ENCODE peak calls at places on chromosomes 13 and 19, in six cellular contexts. A is CD4-positive, CD25-positive, alpha-beta regulatory T cell; Y is right lobe of liver; O is MV-4-11; B is posterior vena cava; G is tibial artery. J is an unnamed sample.

GRCh38 chr13:22121340-22121739 is 450.5 kb downstream of the FGF9 start:
- DNase-seq in Y (no peak), G (no peak), B (no peak), A (no peak), O (peak), J (no peak)

GRCh38 chr19:14979498-14980255 is at the start of gene SLC1A6:
- DNase-seq in A (no peak), O (no peak), Y (no peak), G (no peak), B (no peak), J (no peak)

GRCh38 chr13:20457670-20458069 is 68.0 kb downstream of the CRYL1 start:
- DNase-seq in O (no peak), B (no peak), G (no peak), A (no peak), Y (no peak), J (no peak)

GRCh38 chr19:29807178-29807577 is 4.6 kb upstream of the CCNE1 start:
- DNase-seq in Y (no peak), A (no peak), B (no peak), O (no peak), G (no peak), J (no peak)

GRCh38 chr13:43036386-43037220 is 13.2 kb downstream of the DNAJC15 start:
- DNase-seq in A (no peak), B (no peak), G (no peak), Y (no peak), O (no peak), J (no peak)

GRCh38 chr19:48111280-48111679 is 663 bp upstream of the PLA2G4C start:
- DNase-seq in B (no peak), O (no peak), Y (no peak), A (no peak), G (no peak), J (no peak)

GRCh38 chr13:110902370-110902769 is 12.5 kb downstream of the ANKRD10 start:
- DNase-seq in B (no peak), A (no peak), Y (no peak), O (no peak), G (no peak), J (no peak)

GRCh38 chr19:34579281-34580054 is 97.5 kb downstream of the SCGB2B2 start:
- DNase-seq in G (no peak), O (no peak), A (no peak), B (no peak), Y (no peak), J (no peak)

GRCh38 chr19:23817519-23817918 is 58.8 kb upstream of the ZNF681 start:
- DNase-seq in B (no peak), G (no peak), Y (no peak), O (peak), A (peak), J (peak)

GRCh38 chr13:58004761-58005160 is 373.2 kb downstream of the PCDH17 start:
- DNase-seq in Y (no peak), G (no peak), B (no peak), A (no peak), O (no peak), J (no peak)

GRCh38 chr19:8355631-8356402 is 8.1 kb upstream of the ANGPTL4 start:
- DNase-seq in Y (no peak), A (no peak), O (peak), G (peak), B (peak), J (no peak)

GRCh38 chr13:70527553-70527952 is 419.3 kb upstream of the KLHL1 start:
- DNase-seq in A (no peak), Y (no peak), B (no peak), O (no peak), G (no peak), J (no peak)

GRCh38 chr19:49114630-49115363 is 627 bp downstream of the LIN7B start:
- DNase-seq in G (peak), A (peak), Y (no peak), O (peak), B (peak), J (no peak)

GRCh38 chr13:42041684-42042035 is 6.8 kb upstream of the DGKH start:
- DNase-seq in O (no peak), A (no peak), Y (peak), B (peak), G (peak), J (no peak)

J was measured in D721Med.